ENCODE peak calls at places on chromosomes 11 and 22, in six cellular contexts. G is upper lobe of right lung; A is cardiac muscle cell; S is CD8-positive, alpha-beta memory T cell; R is adipocyte; U is uterus. D is an unnamed sample. For H3K9me3, H3K4me1 and H3K27me3, the result is how much of the 10 kb centered on the place peaks cover.

GRCh38 chr11:120811731-120812130 is 212.2 kb upstream of the TBCEL start:
- DNase-seq in R (no peak), G (no peak), S (no peak), U (no peak), A (no peak), D (no peak)

GRCh38 chr11:8794126-8794525 is 111.5 kb downstream of the RPL27A start:
- DNase-seq in S (no peak), A (no peak), U (no peak), G (no peak), R (no peak), D (no peak)

GRCh38 chr11:131584694-131585592 is 214.5 kb downstream of the NTM start:
- DNase-seq in S (no peak), G (no peak), R (no peak), A (peak), U (no peak), D (peak)

GRCh38 chr11:35541621-35542375 is 16.4 kb upstream of the PAMR1 start:
- DNase-seq in U (peak), G (no peak), S (no peak), A (no peak), R (peak), D (no peak)

GRCh38 chr11:115158053-115158452 is 346.2 kb downstream of the CADM1 start:
- DNase-seq in G (no peak), R (no peak), U (no peak), S (no peak), A (no peak), D (no peak)

GRCh38 chr11:11931461-11932055 is 76.9 kb downstream of the DKK3 start:
- DNase-seq in G (no peak), S (peak), U (peak), A (peak), R (peak), D (peak)

GRCh38 chr11:134566311-134566710 is 154.3 kb upstream of the B3GAT1 start:
- DNase-seq in G (no peak), R (no peak), A (no peak), S (no peak), U (no peak), D (no peak)

GRCh38 chr11:6757373-6757967 is 14.3 kb downstream of the OR2AG2 start:
- DNase-seq in U (peak), A (peak), R (peak), G (no peak), S (peak), D (peak)

GRCh38 chr11:2315395-2316168 is 13.8 kb downstream of the TSPAN32 start:
- DNase-seq in U (peak), S (no peak), A (no peak), G (peak), R (no peak), D (no peak)

GRCh38 chr11:7495997-7496545 is 10.8 kb downstream of the OLFML1 start:
- DNase-seq in U (no peak), S (no peak), R (no peak), G (no peak), A (no peak), D (no peak)

GRCh38 chr11:82960000-82960778 is 58.7 kb downstream of the DDIAS start:
- DNase-seq in R (no peak), G (no peak), A (no peak), S (peak), U (no peak), D (no peak)

GRCh38 chr22:29733362-29734322 is 13.8 kb downstream of the CABP7 start:
- DNase-seq in G (peak), R (no peak), A (peak), S (no peak), U (no peak), D (peak)

GRCh38 chr22:48337957-48338792 is 1489.5 kb downstream of the BRD1 start:
- DNase-seq in R (no peak), U (no peak), A (no peak), S (no peak), G (peak), D (no peak)

GRCh38 chr22:48335442-48336139 is 1492.1 kb downstream of the BRD1 start:
- DNase-seq in G (no peak), R (no peak), S (no peak), A (no peak), U (no peak), D (no peak)

GRCh38 chr22:48334971-48335370 is 1492.7 kb downstream of the BRD1 start:
- DNase-seq in G (no peak), R (no peak), A (no peak), S (no peak), U (no peak), D (no peak)

GRCh38 chr22:48333816-48334735 is 1493.6 kb downstream of the BRD1 start:
- DNase-seq in S (no peak), A (no peak), U (no peak), R (no peak), G (no peak), D (no peak)

GRCh38 chr22:48336339-48337060 is 1491.2 kb downstream of the BRD1 start:
- DNase-seq in U (no peak), G (no peak), S (no peak), R (no peak), A (no peak), D (no peak)
- H3K9me3 ChIP-seq in U (under half), G (under half), S (under half), R (under half), A (under half), D (under half)

GRCh38 chr11:46762248-46762647 is 43.2 kb downstream of the F2 start:
- DNase-seq in G (no peak), S (no peak), U (no peak), A (no peak), R (no peak), D (no peak)
- H3K4me1 ChIP-seq in G (under half), S (under half), U (under half), A (under half), R (under half), D (under half)

DNA sequence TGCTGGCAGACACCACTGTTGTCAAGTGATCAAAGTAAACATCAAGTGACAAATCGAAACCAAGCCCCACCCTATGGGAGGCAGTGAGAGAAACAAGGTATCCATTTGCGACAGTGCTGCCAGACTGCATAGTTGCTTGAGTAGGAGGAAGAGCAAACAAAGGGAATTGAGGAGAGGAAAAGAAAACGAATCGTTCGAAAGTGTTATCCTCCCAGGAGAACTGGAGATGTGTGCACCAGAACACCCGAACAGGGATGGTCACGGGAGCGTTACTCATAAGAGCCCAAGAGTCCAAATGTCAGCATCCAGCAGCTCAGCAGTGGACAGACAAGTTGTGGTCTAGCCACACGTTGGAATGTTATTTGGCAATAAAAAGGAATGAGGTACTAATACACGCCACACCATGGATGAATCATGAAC is 58.4 kb upstream of the NUP50 start:
- DNase-seq in U (no peak), S (no peak), G (no peak), R (no peak), A (no peak), D (no peak)
- H3K27me3 ChIP-seq in U (under half), S (under half), G (under half), R (under half), A (under half), D (under half)

GRCh38 chr11:122978303-122978620 is 3.4 kb downstream of the BSX start:
- DNase-seq in G (no peak), R (no peak), S (no peak), A (no peak), U (no peak), D (no peak)
- H3K9me3 ChIP-seq in G (under half), R (under half), S (under half), A (under half), U (under half), D (under half)

GRCh38 chr11:66052664-66052982 is 459 bp downstream of the SF3B2 start:
- DNase-seq in G (no peak), U (no peak), R (no peak), S (no peak), A (no peak), D (no peak)

GRCh38 chr11:66048525-66049313 is at the start of gene GAL3ST3:
- DNase-seq in R (no peak), U (no peak), A (peak), S (no peak), G (no peak), D (no peak)

GRCh38 chr11:66050581-66051231 is 1.5 kb upstream of the SF3B2 start:
- DNase-seq in U (no peak), G (no peak), A (no peak), S (no peak), R (no peak), D (no peak)

GRCh38 chr11:66051766-66052663 is at the start of gene SF3B2:
- DNase-seq in U (peak), R (peak), S (peak), G (peak), A (peak), D (peak)

DNA sequence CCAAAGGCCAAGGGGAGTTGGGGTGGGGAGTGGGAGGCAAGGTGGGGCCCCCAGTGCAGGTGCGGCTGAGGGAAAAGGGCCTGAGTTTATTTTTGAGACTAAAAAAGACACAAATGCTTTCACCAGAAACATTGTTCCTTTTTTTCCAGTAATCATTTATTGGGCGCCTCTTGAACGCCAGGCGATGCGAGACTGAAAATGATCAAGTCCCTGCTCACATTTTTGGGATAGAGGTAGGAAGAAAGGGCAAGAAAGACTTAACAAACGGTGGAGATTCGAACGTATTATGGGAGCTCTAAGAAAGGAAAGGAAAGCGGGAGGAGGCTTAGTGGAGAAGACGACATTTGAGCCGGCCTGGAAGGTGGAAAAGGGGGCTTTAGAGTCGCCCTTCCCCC is 796 bp upstream of the SF3B2 start:
- DNase-seq in R (no peak), A (no peak), S (no peak), U (no peak), G (no peak), D (no peak)
- H3K4me1 ChIP-seq in R (under half), A (under half), S (under half), U (under half), G (under half), D (under half)

GRCh38 chr11:119798656-119799055 is 69.7 kb upstream of the NECTIN1 start:
- DNase-seq in A (no peak), S (no peak), R (no peak), G (peak), U (no peak), D (no peak)

GRCh38 chr11:119803139-119803538 is 74.1 kb upstream of the NECTIN1 start:
- DNase-seq in G (peak), R (no peak), U (no peak), A (no peak), S (no peak), D (no peak)

GRCh38 chr11:119800171-119800570 is 71.2 kb upstream of the NECTIN1 start:
- DNase-seq in R (no peak), U (no peak), A (no peak), S (no peak), G (peak), D (no peak)

GRCh38 chr11:119797736-119798135 is 68.7 kb upstream of the NECTIN1 start:
- DNase-seq in G (peak), U (no peak), A (no peak), S (no peak), R (no peak), D (no peak)

GRCh38 chr11:119800619-119801018 is 71.6 kb upstream of the NECTIN1 start:
- DNase-seq in U (no peak), R (no peak), S (no peak), G (no peak), A (no peak), D (no peak)
- H3K27me3 ChIP-seq in U (under half), R (half or more), S (under half), G (under half), A (under half), D (under half)

DNA sequence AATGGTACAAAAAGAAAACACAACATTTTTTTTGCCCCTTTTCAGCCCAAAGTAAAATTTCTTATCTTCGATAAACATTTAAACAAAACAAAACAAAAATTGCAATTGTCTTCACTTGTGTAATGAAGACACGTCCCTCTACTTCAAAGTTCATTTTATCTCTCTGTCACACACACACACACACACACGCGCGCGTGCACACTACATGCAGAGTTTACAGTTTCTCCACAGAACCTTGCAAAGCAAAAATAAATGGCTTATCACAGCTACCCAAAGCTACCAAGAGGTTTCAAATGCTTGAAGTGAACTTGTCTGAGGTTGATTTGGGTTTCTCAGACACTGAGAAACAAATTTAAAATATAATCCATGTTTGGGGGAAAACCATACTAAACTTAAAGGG is 72.3 kb downstream of the ETS1 start:
- DNase-seq in R (no peak), A (no peak), U (no peak), G (no peak), S (peak), D (no peak)
- H3K9me3 ChIP-seq in R (under half), A (under half), U (under half), G (under half), S (under half), D (under half)

GRCh38 chr22:37499006-37499707 is 13.0 kb upstream of the MFNG start:
- DNase-seq in S (no peak), U (no peak), A (no peak), G (no peak), R (no peak), D (no peak)
- H3K4me1 ChIP-seq in S (under half), U (under half), A (under half), G (under half), R (under half), D (under half)

GRCh38 chr11:130061017-130061416 is 8.7 kb upstream of the APLP2 start:
- DNase-seq in R (no peak), G (no peak), S (no peak), U (no peak), A (no peak), D (no peak)
- H3K27me3 ChIP-seq in R (under half), G (under half), S (under half), U (under half), A (under half), D (under half)

DNA sequence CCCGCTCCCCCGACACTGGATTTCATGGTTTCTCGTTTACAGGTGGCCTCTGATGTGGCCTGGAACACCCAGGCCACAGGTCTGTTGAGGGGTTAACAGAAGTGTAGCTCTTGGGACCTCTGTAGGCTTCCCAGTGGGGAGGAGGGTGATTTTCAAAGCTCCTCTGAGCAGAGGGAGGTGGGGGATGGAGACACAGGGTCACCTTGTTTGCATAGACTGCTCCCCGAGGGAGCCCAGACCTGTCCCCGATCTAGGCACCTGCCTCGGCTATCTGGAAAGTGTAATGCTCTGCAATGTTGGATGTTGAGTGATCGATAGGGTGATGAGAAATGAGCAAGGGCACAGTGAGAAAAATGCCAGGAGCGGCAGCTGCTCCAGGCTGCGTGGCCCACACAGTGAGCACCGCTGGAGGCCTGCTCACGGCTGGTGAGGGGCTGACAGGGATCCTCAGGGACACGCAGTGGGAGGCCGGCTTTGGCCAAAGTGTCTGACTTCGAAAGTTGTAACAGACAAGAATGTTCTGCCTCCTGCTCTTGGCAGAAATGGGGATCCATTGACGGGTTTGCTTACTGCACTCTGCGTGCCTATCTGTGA is 594.1 kb downstream of the BRD1 start:
- DNase-seq in A (no peak), R (no peak), U (no peak), G (no peak), S (no peak), D (no peak)
- H3K9me3 ChIP-seq in A (under half), R (under half), U (under half), G (under half), S (under half), D (under half)